ENCODE peak calls at places on chromosomes 6 and 20, in four cellular contexts. L is HepG2, J is GM12891, R is GM12878. I is an unnamed sample.

GRCh38 chr20:3655032-3655405 is 8.2 kb downstream of the GFRA4 start:
- DNase-seq in J (no peak), R (no peak), L (no peak), I (no peak)

GRCh38 chr6:120354452-120355098 is 979.7 kb downstream of the TBC1D32 start:
- DNase-seq in J (no peak), R (peak; percentile 4), L (no peak), I (no peak)

GRCh38 chr6:91476000-91476399 is 889.1 kb upstream of the MAP3K7 start:
- DNase-seq in R (no peak), J (peak; percentile 6), L (peak; percentile 7), I (no peak)

GRCh38 chr6:35487653-35488516 is 9.0 kb downstream of the TEAD3 start:
- DNase-seq in L (no peak), R (no peak), J (no peak), I (no peak)

GRCh38 chr6:98458713-98459112 is 375.7 kb upstream of the POU3F2 start:
- DNase-seq in J (no peak), R (no peak), L (no peak), I (no peak)

GRCh38 chr6:38459291-38459690 is 180.4 kb downstream of the BTBD9 start:
- DNase-seq in J (no peak), R (no peak), L (no peak), I (no peak)

GRCh38 chr6:163170294-163170883 is 244.1 kb upstream of the QKI start:
- DNase-seq in J (peak; percentile 22), R (no peak), L (no peak), I (no peak)

GRCh38 chr6:27825025-27825823 is 87.0 kb downstream of the OR2B2 start:
- DNase-seq in J (no peak), R (no peak), L (no peak), I (no peak)

GRCh38 chr6:13453771-13454251 is 33.6 kb downstream of the GFOD1 start:
- DNase-seq in J (no peak), L (no peak), R (peak; percentile 65), I (no peak)

GRCh38 chr6:15326072-15326614 is 80.3 kb downstream of the JARID2 start:
- DNase-seq in L (no peak), R (no peak), J (no peak), I (no peak)

GRCh38 chr6:35402136-35402855 is 49.8 kb upstream of the FANCE start:
- DNase-seq in J (no peak), R (peak; percentile 51), L (peak; percentile 93), I (no peak)

GRCh38 chr6:106381871-106382270 is 21.4 kb downstream of the CRYBG1 start:
- DNase-seq in J (no peak), L (no peak), R (no peak), I (no peak)

GRCh38 chr20:59028812-59029211 is 3.3 kb downstream of the ATP5F1E start:
- DNase-seq in L (no peak), J (no peak), R (no peak), I (no peak)

GRCh38 chr6:84645563-84646266 is 118.7 kb downstream of the TBX18 start:
- DNase-seq in L (no peak), R (no peak), J (no peak), I (no peak)

GRCh38 chr20:49281059-49281912 is 3.4 kb upstream of the ZNFX1 start:
- DNase-seq in J (no peak), R (no peak), L (peak; percentile 90), I (no peak)

GRCh38 chr6:110055387-110055735 is 77.2 kb downstream of the GPR6 start:
- DNase-seq in L (no peak), R (no peak), J (no peak), I (no peak)

GRCh38 chr20:7859371-7859802 is 80.9 kb downstream of the HAO1 start:
- DNase-seq in J (no peak), L (peak; percentile 47), R (peak; percentile 8), I (no peak)

GRCh38 chr20:55586626-55587025 is 418.7 kb downstream of the CBLN4 start:
- DNase-seq in J (no peak), L (no peak), R (no peak), I (no peak)

GRCh38 chr6:162999575-163000285 is 272.0 kb downstream of the PACRG start:
- DNase-seq in J (no peak), R (no peak), L (no peak), I (no peak)

GRCh38 chr20:39640147-39640546 is 678.0 kb downstream of the DHX35 start:
- DNase-seq in L (no peak), J (no peak), R (no peak), I (no peak)

GRCh38 chr20:19212524-19213502 is at the start of gene SLC24A3:
- DNase-seq in R (no peak), L (peak; percentile 23), J (peak; percentile 56), I (peak; percentile 52)

GRCh38 chr6:105474234-105474633 is 71.4 kb upstream of the PREP start:
- DNase-seq in R (no peak), J (no peak), L (no peak), I (no peak)

GRCh38 chr6:72464791-72465691 is 156.8 kb upstream of the KCNQ5 start:
- DNase-seq in L (no peak), R (no peak), J (no peak), I (no peak)

GRCh38 chr20:53020834-53021233 is 48.7 kb downstream of the TSHZ2 start:
- DNase-seq in R (no peak), J (no peak), L (peak; percentile 10), I (no peak)

GRCh38 chr6:90870561-90870960 is 283.7 kb upstream of the MAP3K7 start:
- DNase-seq in R (no peak), L (no peak), J (no peak), I (no peak)

GRCh38 chr6:89242574-89243330 is 25.6 kb upstream of the GABRR1 start:
- DNase-seq in L (peak; percentile 44), J (no peak), R (no peak), I (no peak)

GRCh38 chr20:41905186-41905585 is 287.0 kb upstream of the CHD6 start:
- DNase-seq in J (no peak), R (no peak), L (no peak), I (no peak)

GRCh38 chr6:5968817-5969726 is 37.7 kb downstream of the NRN1 start:
- DNase-seq in J (no peak), L (no peak), R (no peak), I (no peak)
- TF ChIP-seq TAF1 in J (no peak), L (no peak), R (no peak), I (no peak)

GRCh38 chr6:157272866-157273755 is 50.2 kb downstream of the TMEM242 start:
- DNase-seq in L (peak; percentile 48), R (no peak), J (no peak), I (no peak)

GRCh38 chr6:157273756-157274088 is 49.6 kb downstream of the TMEM242 start:
- DNase-seq in L (peak; percentile 41), J (peak; percentile 81), R (no peak), I (peak; percentile 71)

GRCh38 chr6:157276134-157276532 is 47.2 kb downstream of the TMEM242 start:
- DNase-seq in L (peak; percentile 31), R (no peak), J (no peak), I (no peak)

GRCh38 chr6:157274116-157274470 is 49.2 kb downstream of the TMEM242 start:
- DNase-seq in L (no peak), J (peak; percentile 30), R (no peak), I (no peak)

GRCh38 chr6:157274471-157275226 is 48.7 kb downstream of the TMEM242 start:
- DNase-seq in R (peak; percentile 9), J (peak; percentile 97), L (peak; percentile 38), I (peak; percentile 93)
- TF ChIP-seq POLR2A in R (peak; percentile 35), J (no peak), L (no peak), I (no peak)

GRCh38 chr20:33313686-33314314 is 30.8 kb downstream of the BPIFB1 start:
- DNase-seq in J (no peak), R (no peak), L (no peak), I (no peak)
- TF ChIP-seq POLR2AphosphoS5 in J (no peak), R (no peak), L (no peak), I (no peak)

GRCh38 chr6:139508576-139508975 is 134.1 kb upstream of the CITED2 start:
- DNase-seq in J (no peak), L (peak; percentile 87), R (no peak), I (no peak)

GRCh38 chr6:139510040-139510815 is 135.8 kb upstream of the CITED2 start:
- DNase-seq in L (no peak), J (no peak), R (no peak), I (no peak)

GRCh38 chr6:139509167-139509566 is 134.7 kb upstream of the CITED2 start:
- DNase-seq in J (no peak), L (no peak), R (no peak), I (no peak)

DNA sequence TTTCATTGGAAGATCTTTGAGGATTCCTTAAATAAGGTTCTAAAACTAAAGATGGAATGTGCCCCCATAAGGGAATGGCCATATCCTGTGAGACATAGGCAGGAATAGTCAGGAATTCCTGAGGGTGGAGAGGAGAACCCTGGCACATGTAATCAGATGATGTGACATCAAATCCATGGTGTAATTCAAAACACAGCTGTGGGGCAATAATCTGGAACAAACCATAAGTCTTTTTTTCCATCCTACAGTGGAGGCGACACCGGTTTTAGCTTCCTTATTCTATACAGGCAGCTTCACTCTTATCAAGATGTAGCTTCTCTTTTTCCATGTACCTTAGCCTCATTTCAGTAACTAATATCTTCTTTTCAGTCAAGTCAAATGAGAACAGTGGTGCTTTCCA is 133.6 kb upstream of the CITED2 start:
- DNase-seq in R (no peak), J (no peak), L (peak; percentile 23), I (no peak)
- TF ChIP-seq TAF1 in R (no peak), J (no peak), L (no peak), I (no peak)

GRCh38 chr20:36467076-36467999 is 74.0 kb upstream of the MYL9 start:
- DNase-seq in R (no peak), L (no peak), J (peak; percentile 41), I (no peak)
- TF ChIP-seq POLR2A in R (peak; percentile 1), L (no peak), J (no peak), I (no peak)